ENCODE peak calls at places on chromosomes 5 and 9, in ten cellular contexts. J is brain microvascular endothelial cell; R is upper lobe of right lung; D is testis; Z is AG10803; Q is choroid plexus epithelial cell; P is spleen; V is CD4-positive, CD25-positive, alpha-beta regulatory T cell; W is tibial artery; X is lower lobe of right lung. S is an unnamed sample.

GRCh38 chr5:74648835-74649286 is 8.3 kb upstream of the ENC1 start:
- DNase-seq in J (no peak), R (no peak), D (peak), Z (peak), Q (peak), P (no peak), V (no peak), W (no peak), X (no peak), S (no peak)

GRCh38 chr5:35899805-35900204 is 38.6 kb downstream of the CAPSL start:
- DNase-seq in J (no peak), R (no peak), D (no peak), Z (no peak), Q (no peak), P (no peak), V (no peak), W (no peak), X (no peak), S (no peak)

GRCh38 chr9:127714916-127715442 is 484 bp downstream of the PTRH1 start:
- DNase-seq in J (no peak), R (no peak), D (no peak), Z (no peak), Q (no peak), P (peak), V (no peak), W (no peak), X (no peak), S (no peak)

GRCh38 chr5:151255621-151256286 is 2.8 kb downstream of the GM2A start:
- DNase-seq in J (no peak), R (no peak), D (no peak), Z (no peak), Q (no peak), P (no peak), V (no peak), W (no peak), X (no peak), S (no peak)

GRCh38 chr5:130270786-130271185 is 366.5 kb downstream of the CHSY3 start:
- DNase-seq in J (no peak), R (no peak), D (no peak), Z (no peak), Q (no peak), P (no peak), V (no peak), W (no peak), X (no peak), S (no peak)

GRCh38 chr9:134933076-134933659 is 15.5 kb upstream of the FCN1 start:
- DNase-seq in J (no peak), R (no peak), D (no peak), Z (no peak), Q (no peak), P (peak), V (no peak), W (no peak), X (peak), S (peak)

GRCh38 chr5:178115136-178115834 is 2.0 kb downstream of the N4BP3 start:
- DNase-seq in J (no peak), R (no peak), D (no peak), Z (no peak), Q (no peak), P (no peak), V (no peak), W (no peak), X (no peak), S (no peak)

GRCh38 chr5:136028782-136029742 is at the start of gene TGFBI:
- DNase-seq in J (no peak), R (peak), D (peak), Z (peak), Q (peak), P (peak), V (no peak), W (peak), X (peak), S (peak)

GRCh38 chr5:38780950-38781349 is 64.9 kb upstream of the OSMR start:
- DNase-seq in J (peak), R (no peak), D (peak), Z (peak), Q (peak), P (no peak), V (no peak), W (peak), X (no peak), S (peak)

GRCh38 chr9:68727588-68728129 is 22.6 kb downstream of the PIP5K1B start:
- DNase-seq in J (no peak), R (no peak), D (peak), Z (no peak), Q (no peak), P (no peak), V (no peak), W (no peak), X (no peak), S (peak)

GRCh38 chr5:77328926-77329647 is 118.6 kb downstream of the PDE8B start:
- DNase-seq in J (no peak), R (no peak), D (no peak), Z (no peak), Q (no peak), P (no peak), V (no peak), W (no peak), X (no peak), S (no peak)
- H3K4me3 ChIP-seq in J (no peak), R (no peak), D (no peak), Z (no peak), Q (no peak), P (no peak), V (no peak), W (no peak), X (no peak), S (no peak)

GRCh38 chr5:96453394-96453793 is 20.3 kb upstream of the PCSK1 start:
- DNase-seq in J (no peak), R (no peak), D (no peak), Z (no peak), Q (no peak), P (no peak), V (no peak), W (no peak), X (no peak), S (no peak)

GRCh38 chr5:96459313-96460109 is 26.5 kb upstream of the PCSK1 start:
- DNase-seq in J (no peak), R (no peak), D (no peak), Z (peak), Q (no peak), P (no peak), V (no peak), W (no peak), X (no peak), S (no peak)

DNA sequence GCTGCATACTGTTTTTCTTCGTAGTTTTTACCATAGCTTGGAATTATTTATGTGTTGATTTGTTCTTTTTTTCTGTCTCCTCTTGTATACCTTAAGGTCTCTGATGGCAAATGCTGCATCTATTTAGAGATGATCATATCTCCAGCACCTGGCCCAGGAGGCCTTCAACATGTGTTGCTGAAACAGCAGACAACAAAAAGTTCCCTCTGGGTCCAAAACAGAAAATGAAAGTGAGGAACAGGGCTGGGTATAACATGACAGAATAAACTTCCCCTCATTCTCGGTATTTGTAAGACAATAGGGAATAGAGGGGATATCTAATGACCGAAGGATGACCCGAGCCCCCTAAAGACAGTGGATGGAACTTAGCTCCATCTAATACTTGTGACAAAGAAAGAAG is 22.7 kb upstream of the PCSK1 start:
- DNase-seq in J (no peak), R (no peak), D (no peak), Z (no peak), Q (no peak), P (no peak), V (no peak), W (no peak), X (no peak), S (no peak)
- H3K4me3 ChIP-seq in J (no peak), R (no peak), D (no peak), Z (no peak), Q (no peak), P (no peak), V (no peak), W (no peak), X (no peak), S (no peak)

GRCh38 chr5:141383345-141383744 is 803 bp downstream of the PCDHGA7 start:
- DNase-seq in J (no peak), R (no peak), D (no peak), Z (no peak), Q (no peak), P (no peak), V (no peak), W (no peak), X (no peak), S (no peak)

GRCh38 chr5:141388661-141389060 is 1.2 kb downstream of the PCDHGB4 start:
- DNase-seq in J (no peak), R (no peak), D (no peak), Z (no peak), Q (no peak), P (no peak), V (no peak), W (no peak), X (no peak), S (no peak)

GRCh38 chr5:141384471-141385267 is 2.1 kb downstream of the PCDHGA7 start:
- DNase-seq in J (no peak), R (no peak), D (no peak), Z (no peak), Q (no peak), P (no peak), V (no peak), W (no peak), X (no peak), S (no peak)

DNA sequence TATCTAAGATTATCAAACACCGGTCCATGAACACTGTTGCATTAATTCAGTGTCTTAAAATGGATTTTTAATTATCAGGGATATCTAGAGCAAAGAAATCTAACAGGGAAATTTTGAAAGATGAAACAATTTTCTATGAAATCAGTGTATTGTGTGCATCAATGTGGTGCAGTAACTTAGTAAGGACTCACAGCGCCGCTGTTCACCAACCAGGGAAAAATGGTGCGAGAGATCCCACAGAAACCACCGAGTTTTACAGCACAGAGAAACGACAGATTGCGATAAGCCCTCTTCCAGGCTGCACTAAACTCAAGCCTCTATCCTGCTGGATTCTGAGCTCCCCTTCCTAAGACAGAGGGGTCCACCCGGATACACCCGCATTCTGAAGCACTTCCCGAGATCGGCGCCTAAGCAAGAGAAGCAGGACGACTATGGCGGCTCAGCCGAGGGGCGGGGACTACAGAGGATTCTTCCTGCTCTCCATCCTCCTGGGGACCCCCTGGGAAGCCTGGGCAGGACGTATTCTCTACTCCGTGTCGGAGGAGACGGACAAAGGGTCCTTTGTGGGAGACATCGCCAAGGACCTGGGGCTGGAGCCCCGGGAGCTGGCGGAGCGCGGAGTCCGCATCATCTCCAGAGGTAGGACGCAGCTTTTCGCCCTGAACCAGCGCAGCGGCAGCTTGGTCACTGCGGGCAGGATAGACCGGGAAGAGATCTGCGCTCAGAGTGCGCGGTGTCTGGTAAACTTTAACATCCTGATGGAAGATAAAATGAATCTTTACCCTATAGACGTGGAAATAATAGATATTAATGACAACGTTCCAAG is at the start of gene PCDHGA7:
- DNase-seq in J (peak), R (no peak), D (no peak), Z (peak), Q (peak), P (no peak), V (no peak), W (no peak), X (no peak), S (no peak)
- H3K4me3 ChIP-seq in J (peak), R (peak), D (peak), Z (peak), Q (peak), P (no peak), V (no peak), W (peak), X (peak), S (peak)

DNA sequence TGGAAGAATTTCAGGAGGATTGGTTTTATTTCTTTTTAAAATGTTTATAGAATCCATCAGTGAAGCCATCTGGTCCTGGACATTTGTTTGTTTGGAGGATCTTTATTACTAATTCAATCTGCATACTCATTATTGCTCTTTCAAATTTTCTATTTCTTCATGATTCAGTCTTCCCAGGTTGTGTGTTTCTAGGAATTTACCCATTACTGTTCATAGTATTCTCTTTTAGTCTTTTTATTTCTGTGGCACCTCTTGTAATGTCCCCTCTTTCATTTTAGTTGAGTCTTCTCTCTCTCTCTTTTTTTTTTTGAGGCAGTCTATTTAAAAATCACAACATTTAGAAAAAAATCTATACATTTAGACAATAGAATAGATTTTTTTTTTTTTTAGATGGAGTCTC is 32.3 kb downstream of the FGD3 start:
- DNase-seq in J (no peak), R (no peak), D (no peak), Z (no peak), Q (no peak), P (no peak), V (no peak), W (no peak), X (no peak), S (no peak)
- H3K4me3 ChIP-seq in J (no peak), R (no peak), D (no peak), Z (no peak), Q (no peak), P (no peak), V (peak), W (no peak), X (no peak), S (no peak)

DNA sequence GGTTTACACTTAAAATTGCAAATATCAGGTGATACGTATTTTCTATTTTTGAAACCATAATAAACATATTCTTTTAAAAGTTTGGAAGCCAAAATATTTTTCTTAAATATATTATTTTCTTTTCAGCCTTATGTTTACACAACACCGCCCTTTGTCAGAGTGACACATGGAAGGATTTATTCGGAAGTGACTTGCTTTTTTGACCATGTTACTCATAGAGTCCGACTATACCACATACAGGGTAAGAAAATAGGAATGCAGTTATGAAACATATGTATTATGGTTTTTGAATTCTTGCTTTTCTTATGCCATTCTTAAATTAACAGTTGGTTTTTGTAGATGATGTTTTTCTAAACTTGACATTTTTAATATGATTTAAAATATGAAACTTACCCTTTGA is 133.9 kb downstream of the MAN2A1 start:
- DNase-seq in J (peak), R (no peak), D (no peak), Z (no peak), Q (peak), P (no peak), V (no peak), W (no peak), X (no peak), S (no peak)
- H3K4me3 ChIP-seq in J (no peak), R (no peak), D (no peak), Z (no peak), Q (no peak), P (no peak), V (no peak), W (no peak), X (no peak), S (no peak)

DNA sequence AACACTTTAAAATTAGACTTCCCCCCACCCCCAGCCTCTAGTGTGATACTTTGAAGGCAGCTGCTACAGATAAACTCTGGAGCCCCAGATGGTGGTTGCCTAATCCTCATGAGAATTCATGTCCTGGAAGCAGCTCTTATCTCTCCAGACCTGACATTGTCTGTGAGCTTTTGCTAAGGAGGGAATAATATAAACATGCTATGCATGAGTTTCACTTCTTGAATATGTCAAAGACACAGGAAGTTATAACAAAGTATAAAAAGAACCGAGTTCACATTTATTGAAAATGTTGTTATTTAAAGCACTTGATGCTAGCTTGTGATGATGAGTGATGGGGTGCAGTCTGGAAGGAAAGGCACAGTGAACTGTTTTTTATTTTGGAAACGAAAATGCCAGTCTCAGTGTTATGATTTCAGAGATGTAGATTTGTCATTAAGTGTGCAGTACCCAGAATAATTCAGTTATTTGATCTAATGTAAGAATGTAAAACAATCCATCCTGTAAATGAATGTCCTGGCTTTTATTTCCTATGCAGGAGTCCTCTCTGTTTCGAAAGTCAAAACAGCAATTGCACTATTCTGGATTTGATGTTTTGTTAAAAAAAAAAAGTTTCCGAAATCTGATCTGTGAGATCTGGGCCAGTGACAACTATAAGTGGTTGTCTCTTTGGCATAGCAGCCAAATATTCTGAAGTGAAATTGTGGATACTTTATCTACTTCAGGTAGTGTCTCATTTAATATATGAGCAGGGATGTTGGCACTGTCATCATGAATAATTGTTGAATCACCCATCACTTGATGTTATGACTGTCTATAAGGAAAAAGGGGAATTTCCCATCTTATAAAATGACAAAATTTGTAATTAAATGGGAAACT is 77.0 kb downstream of the ZCCHC7 start:
- DNase-seq in J (peak), R (no peak), D (no peak), Z (no peak), Q (peak), P (no peak), V (no peak), W (no peak), X (no peak), S (no peak)
- H3K4me3 ChIP-seq in J (no peak), R (no peak), D (no peak), Z (no peak), Q (no peak), P (no peak), V (peak), W (no peak), X (no peak), S (no peak)

DNA sequence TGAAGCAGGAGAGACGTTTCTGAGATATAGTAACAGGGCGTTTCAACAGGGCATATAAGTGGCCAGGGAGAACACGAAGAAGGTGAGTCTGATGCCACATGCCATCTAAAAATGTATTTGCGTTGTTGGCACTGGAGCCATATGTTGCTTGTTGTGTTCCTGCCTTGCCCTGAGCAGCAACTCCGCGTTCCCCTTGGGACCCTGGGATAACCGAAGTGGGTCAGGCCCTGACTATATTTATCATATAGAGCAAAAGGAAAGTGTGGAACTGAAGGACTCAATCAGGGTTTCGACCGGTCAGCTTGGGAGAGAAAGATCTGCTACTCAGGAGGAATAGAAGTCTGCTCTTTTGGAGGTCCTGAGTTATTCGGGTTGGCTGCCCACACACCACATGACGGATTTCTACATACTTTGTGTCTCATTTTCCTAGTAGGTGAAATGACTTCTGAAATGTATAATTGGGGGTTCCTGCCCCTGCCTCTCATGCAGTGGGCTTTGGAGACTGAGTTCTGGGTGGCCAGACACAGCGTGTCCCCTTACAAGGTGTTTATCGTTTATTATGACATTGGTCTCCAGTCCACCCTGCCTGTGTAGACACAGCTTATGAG is 3.0 kb downstream of the STC2 start:
- DNase-seq in J (no peak), R (no peak), D (no peak), Z (no peak), Q (no peak), P (peak), V (no peak), W (no peak), X (no peak), S (no peak)
- H3K4me3 ChIP-seq in J (peak), R (no peak), D (no peak), Z (peak), Q (no peak), P (no peak), V (no peak), W (no peak), X (no peak), S (peak)

DNA sequence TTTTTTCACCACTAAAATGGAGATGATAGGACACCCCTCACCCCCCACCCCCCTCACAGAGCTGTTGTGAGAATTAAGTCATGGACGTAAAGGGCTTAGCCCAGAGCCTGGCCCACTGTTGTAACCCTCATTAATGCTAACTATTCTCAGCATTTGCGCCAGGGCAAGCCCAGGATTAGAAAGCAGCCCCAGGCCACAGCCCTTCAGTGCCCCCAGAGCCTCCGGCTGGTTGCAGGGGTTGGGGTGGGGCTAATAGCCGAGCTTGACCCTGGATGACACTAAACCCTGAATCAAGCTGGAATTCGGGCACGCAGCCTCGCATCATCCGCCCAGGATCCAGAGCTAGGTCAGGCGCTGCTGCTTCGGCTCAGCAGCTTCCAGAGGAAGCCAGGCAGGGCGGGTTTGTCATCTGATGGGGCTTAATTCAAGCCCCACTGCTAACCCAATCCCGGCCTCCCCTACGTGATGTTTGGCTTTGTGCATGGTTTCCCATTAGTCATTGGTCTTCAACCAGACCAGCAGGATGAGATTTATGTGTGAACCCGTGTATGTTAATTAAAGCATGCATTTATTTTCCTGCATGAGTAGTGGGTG is 1.2 kb upstream of the MEGF9 start:
- DNase-seq in J (peak), R (no peak), D (peak), Z (peak), Q (peak), P (peak), V (no peak), W (peak), X (no peak), S (peak)
- H3K4me3 ChIP-seq in J (peak), R (peak), D (peak), Z (peak), Q (peak), P (no peak), V (peak), W (peak), X (peak), S (peak)